ENCODE peak calls at places on chromosomes 4 and X, in five cellular contexts. J, T, M, D and X are unnamed samples.

GRCh38 chr4:40718571-40718970 is 31.2 kb upstream of the NSUN7 start:
- DNase-seq in J (no peak), M (no peak), D (no peak), T (no peak), X (no peak)

GRCh38 chr4:136136566-136136965 is 1395.7 kb downstream of the PCDH18 start:
- DNase-seq in D (no peak), M (no peak), T (no peak), J (no peak), X (no peak)

GRCh38 chr4:170014359-170015008 is 11.7 kb downstream of the MFAP3L start:
- DNase-seq in T (no peak), J (no peak), D (no peak), M (no peak), X (peak)

GRCh38 chr4:762211-763190 is 56.9 kb downstream of the PCGF3 start:
- DNase-seq in M (no peak), T (no peak), J (peak), D (no peak), X (peak)

GRCh38 chr4:7742807-7743158 is 196.9 kb downstream of the AFAP1 start:
- DNase-seq in M (no peak), D (no peak), J (no peak), T (no peak), X (no peak)

GRCh38 chrX:131649741-131650140 is 105.9 kb downstream of the OR13H1 start:
- DNase-seq in M (no peak), T (no peak), D (no peak), J (no peak), X (no peak)

GRCh38 chr4:109977854-109978501 is 65.3 kb downstream of the EGF start:
- DNase-seq in T (peak), M (no peak), D (peak), J (peak), X (peak)

GRCh38 chr4:26157541-26157940 is 163.3 kb upstream of the RBPJ start:
- DNase-seq in M (no peak), J (peak), T (no peak), D (peak), X (no peak)

GRCh38 chr4:164977243-164978164 is at the start of gene TRIM61:
- DNase-seq in M (peak), D (peak), T (no peak), J (peak), X (peak)

GRCh38 chr4:184281231-184282139 is 63.8 kb upstream of the ENPP6 start:
- DNase-seq in T (no peak), J (no peak), M (no peak), D (no peak), X (no peak)

GRCh38 chr4:92091335-92091734 is 212.4 kb upstream of the GRID2 start:
- DNase-seq in J (no peak), M (no peak), D (no peak), T (no peak), X (no peak)

GRCh38 chr4:86935833-86936721 is 1.3 kb downstream of the AFF1 start:
- DNase-seq in T (peak), D (peak), J (peak), M (peak), X (peak)

GRCh38 chr4:6695660-6696581 is 2.2 kb downstream of the S100P start:
- DNase-seq in J (no peak), T (no peak), M (no peak), D (peak), X (no peak)

GRCh38 chrX:135453381-135453780 is 31.6 kb downstream of the SMIM10L2A start:
- DNase-seq in J (no peak), T (no peak), M (no peak), D (no peak), X (no peak)

GRCh38 chrX:135454816-135455215 is 33.1 kb downstream of the SMIM10L2A start:
- DNase-seq in T (no peak), J (peak), M (peak), D (no peak), X (no peak)

GRCh38 chrX:135449637-135450550 is 28.1 kb downstream of the SMIM10L2A start:
- DNase-seq in J (no peak), D (no peak), T (no peak), M (no peak), X (no peak)
- H3K4me3 ChIP-seq in J (no peak), D (no peak), T (no peak), M (no peak), X (no peak)

GRCh38 chr4:113700602-113701150 is 60.9 kb downstream of the CAMK2D start:
- DNase-seq in J (no peak), M (no peak), D (no peak), T (no peak), X (no peak)
- TF ChIP-seq CTCF in J (no peak), M (no peak), D (no peak), T (no peak), X (no peak)

DNA sequence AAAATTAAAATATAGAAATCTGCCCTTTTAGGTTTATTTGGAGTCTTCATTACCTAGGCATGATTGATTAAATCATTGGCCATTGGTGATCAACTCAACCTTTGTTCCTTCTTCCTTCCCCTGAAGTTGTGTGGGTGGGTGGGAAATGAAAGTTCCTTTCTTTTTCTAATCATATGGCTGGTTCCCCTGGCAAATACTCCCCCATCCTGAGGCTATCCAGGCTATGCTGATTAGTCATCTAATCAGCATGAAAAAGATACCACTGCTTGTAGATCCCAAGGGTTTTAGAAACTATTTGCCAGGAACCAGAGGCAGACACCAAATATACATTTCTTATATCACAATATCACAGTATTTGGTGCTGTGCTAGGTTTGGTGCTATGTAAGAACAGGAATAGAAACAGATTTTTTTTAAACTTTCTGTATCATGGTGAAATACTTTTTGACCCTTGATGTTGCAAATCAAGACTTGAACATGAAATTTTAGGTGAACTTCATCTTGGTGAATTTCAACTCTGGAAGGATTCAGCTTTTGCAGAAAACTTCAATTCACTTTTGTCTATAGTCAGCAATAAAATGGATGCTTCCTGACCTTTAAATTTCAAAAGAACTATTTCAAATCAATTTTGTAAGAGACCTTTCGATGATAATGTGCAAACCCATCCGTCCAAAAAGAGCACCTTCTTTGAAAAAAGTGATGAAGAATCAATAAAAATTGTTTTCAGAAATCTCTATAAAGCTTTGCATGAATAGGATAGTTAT is 71.1 kb downstream of the CCSER1 start:
- DNase-seq in D (no peak), T (no peak), J (no peak), M (no peak), X (no peak)
- H3K4me3 ChIP-seq in D (no peak), T (no peak), J (no peak), M (no peak), X (no peak)

DNA sequence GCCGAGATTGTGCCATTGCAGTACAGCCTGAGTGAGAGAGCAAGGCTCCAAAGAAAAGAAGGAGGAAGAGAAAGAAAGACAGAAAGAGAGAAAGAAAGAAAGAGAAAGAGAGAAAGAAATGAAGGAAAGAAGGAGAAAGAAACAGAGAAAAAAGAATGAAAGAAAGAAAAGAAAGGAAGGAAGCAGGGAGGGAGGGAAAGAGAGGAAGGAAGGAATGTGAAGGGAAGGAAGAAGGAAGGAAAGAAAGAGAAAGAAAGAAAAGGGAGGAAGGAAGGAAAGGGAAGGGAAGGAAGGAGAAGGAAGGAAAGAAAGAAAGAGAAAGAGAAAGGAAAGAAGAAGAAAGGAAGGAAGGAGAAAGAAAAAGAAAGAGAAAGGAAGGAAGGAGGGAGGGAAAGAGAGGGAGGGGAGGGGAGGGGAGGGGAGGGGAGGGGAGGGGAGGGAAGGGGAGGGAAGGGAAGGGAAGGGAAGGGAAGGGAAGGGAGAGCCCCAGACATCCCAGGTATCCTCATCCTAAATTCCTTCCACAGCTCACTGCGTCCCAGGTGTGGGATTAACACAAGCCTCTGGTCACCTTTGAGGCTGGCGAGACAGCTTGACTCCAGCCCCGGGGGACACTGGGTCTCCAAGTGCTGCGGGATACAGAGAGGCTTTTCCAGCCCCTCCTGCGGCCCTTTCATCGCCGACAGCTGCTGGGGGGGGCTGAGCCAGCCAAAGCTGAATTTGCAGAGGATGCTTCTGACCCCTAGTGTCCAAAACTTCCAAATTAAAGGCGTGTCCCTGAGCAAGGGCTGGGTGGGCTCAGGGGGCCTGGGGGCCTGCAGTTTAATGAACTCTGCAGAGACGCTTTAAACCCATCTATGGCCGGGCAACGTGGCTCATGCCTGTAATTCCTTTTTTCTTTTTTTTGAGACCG is 24.2 kb upstream of the CSF2RA start:
- DNase-seq in J (no peak), D (no peak), M (no peak), T (no peak), X (no peak)
- TF ChIP-seq CTCF in J (no peak), D (no peak), M (peak), T (no peak), X (no peak)

DNA sequence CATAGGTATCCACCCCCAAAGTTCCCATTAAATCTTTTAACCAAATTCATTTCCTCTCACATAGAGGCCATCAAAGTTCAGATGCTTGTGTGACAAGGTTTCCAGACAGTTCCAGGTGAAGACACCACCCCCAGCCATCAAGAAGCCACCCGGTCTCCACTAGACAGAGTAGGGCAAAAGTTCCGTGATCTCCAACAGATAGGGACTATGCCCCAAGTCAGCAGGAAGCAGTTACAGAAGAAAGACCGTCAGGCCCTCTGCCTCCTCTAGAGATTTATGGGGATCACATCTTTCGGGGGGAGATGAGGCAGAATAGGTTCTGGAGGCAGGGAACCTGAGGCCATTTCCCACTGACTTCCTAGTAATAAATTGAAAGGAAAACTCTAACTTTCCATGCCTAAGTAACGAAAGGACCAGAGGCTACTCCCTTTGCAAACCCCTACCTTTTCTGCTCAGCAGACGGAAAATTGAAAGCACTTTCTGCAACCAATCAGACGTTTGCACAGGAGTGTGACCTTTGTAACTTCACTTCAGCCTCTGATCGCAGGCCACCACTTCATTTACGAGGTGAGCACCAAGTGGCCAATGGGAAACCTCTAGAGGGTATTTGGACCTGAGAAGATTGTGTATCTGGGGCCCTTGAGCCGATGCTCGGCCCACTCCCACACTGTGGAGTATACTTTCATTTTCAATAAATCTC is 18.5 kb upstream of the ZNF280C start:
- DNase-seq in D (no peak), T (no peak), M (no peak), J (no peak), X (no peak)
- H3K4me3 ChIP-seq in D (no peak), T (no peak), M (no peak), J (no peak), X (no peak)

DNA sequence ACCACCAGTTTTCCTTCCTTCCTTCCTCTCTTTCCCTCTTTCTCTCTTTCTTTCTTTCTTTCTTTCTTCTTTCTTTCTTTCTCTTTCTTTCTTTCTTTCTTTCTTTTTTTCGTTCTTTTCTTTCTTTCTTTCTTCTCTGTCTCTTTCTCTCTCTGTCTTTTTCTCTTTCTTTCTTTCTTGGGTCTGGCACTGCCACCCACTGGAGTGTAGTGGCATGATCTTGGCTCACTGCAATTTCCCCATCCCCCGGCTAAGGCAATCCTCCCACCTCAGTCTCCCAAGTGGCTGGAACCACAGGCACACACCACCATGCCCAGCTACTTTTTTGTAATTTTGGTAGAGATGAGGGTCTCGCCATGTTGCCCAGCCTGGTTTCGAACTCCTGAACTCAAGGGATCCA is 51.6 kb upstream of the NHS start:
- DNase-seq in M (no peak), D (no peak), T (no peak), J (no peak), X (no peak)
- TF ChIP-seq CTCF in M (no peak), D (no peak), T (no peak), J (no peak), X (no peak)

DNA sequence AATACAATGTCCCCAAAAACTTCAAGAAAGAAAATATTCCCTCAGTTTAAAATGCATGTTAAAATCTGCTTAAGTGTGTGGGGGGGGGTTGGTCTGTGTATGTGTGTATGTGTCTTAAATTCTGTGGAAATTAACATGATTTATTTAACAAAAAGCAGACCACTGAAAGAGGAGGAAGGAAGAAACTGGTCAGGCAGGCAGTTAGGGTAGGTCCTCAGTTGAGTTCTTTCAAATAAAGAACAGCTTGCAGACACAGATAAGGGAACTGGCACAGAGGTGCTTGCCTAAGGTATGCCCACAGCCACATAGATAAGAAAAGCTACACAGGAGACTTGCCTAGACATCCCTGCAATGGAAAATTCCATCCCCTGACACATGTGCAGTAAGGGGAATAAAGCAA is 28.8 kb upstream of the TFDP3 start:
- DNase-seq in J (no peak), D (no peak), M (no peak), T (no peak), X (no peak)
- H3K4me3 ChIP-seq in J (no peak), D (no peak), M (no peak), T (no peak), X (no peak)

GRCh38 chrX:103464774-103465117 is 54.5 kb downstream of the RAB40A start:
- DNase-seq in T (peak), M (peak), D (peak), J (peak), X (peak)
- TF ChIP-seq CTCF in T (peak), M (peak), D (peak), J (peak), X (peak)

GRCh38 chr4:83335691-83336090 is 1.0 kb upstream of the HPSE start:
- DNase-seq in T (no peak), D (no peak), M (no peak), J (no peak), X (no peak)
- H3K4me3 ChIP-seq in T (no peak), D (no peak), M (no peak), J (no peak), X (no peak)